ENCODE peak calls at places on chromosome 6, in five cellular contexts. O is esophagus muscularis mucosa, R is erythroblast, L is HCT116, W is gastrocnemius medialis. E is an unnamed sample.

GRCh38 chr6:26576929-26577719 is 19.6 kb upstream of the ABT1 start:
- DNase-seq in R (peak), L (peak), W (no peak), O (no peak), E (no peak)

GRCh38 chr6:27592481-27593199 is 119.7 kb upstream of the ZNF184 start:
- DNase-seq in R (peak), W (no peak), L (no peak), O (no peak), E (no peak)

GRCh38 chr6:77620290-77620882 is 32.5 kb upstream of the MEI4 start:
- DNase-seq in R (peak), W (no peak), O (no peak), L (peak), E (no peak)

GRCh38 chr6:79605968-79606764 is 25.0 kb upstream of the SH3BGRL2 start:
- DNase-seq in L (no peak), O (no peak), R (no peak), W (no peak), E (no peak)

GRCh38 chr6:142153230-142153629 is 6.2 kb downstream of the VTA1 start:
- DNase-seq in O (no peak), W (no peak), R (no peak), L (no peak), E (no peak)

GRCh38 chr6:152942319-152942869 is 40.4 kb downstream of the FBXO5 start:
- DNase-seq in R (no peak), O (no peak), L (no peak), W (no peak), E (no peak)

GRCh38 chr6:124887872-124888580 is 74.2 kb upstream of the RNF217 start:
- DNase-seq in O (no peak), L (no peak), R (no peak), W (no peak), E (no peak)

GRCh38 chr6:142301421-142302391 is at the start of gene ADGRG6:
- DNase-seq in O (no peak), W (no peak), L (peak), R (peak), E (no peak)

GRCh38 chr6:78513856-78514255 is 353.5 kb upstream of the IRAK1BP1 start:
- DNase-seq in R (peak), W (no peak), O (no peak), L (peak), E (no peak)

GRCh38 chr6:166415833-166416347 is 33.1 kb upstream of the MPC1 start:
- DNase-seq in L (no peak), O (no peak), W (no peak), R (no peak), E (no peak)

GRCh38 chr6:27059621-27060425 is 187.7 kb upstream of the PRSS16 start:
- DNase-seq in R (no peak), L (no peak), W (no peak), O (no peak), E (no peak)

GRCh38 chr6:20400476-20401402 is 940 bp upstream of the E2F3 start:
- DNase-seq in W (peak), O (no peak), L (peak), R (peak), E (no peak)

GRCh38 chr6:149856256-149856994 is 7.7 kb downstream of the LRP11 start:
- DNase-seq in O (no peak), R (no peak), W (no peak), L (no peak), E (no peak)

GRCh38 chr6:72413884-72414283 is 208.0 kb upstream of the KCNQ5 start:
- DNase-seq in L (no peak), O (no peak), W (no peak), R (no peak), E (no peak)

GRCh38 chr6:143952386-143952785 is 55.7 kb downstream of the PLAGL1 start:
- DNase-seq in O (no peak), L (no peak), W (no peak), R (no peak), E (no peak)

GRCh38 chr6:106099235-106099537 is 13.1 kb downstream of the PRDM1 start:
- DNase-seq in O (peak), W (no peak), R (no peak), L (no peak), E (no peak)

GRCh38 chr6:36607782-36608386 is 13.7 kb downstream of the SRSF3 start:
- DNase-seq in L (no peak), O (no peak), R (no peak), W (peak), E (no peak)
- TF ChIP-seq POLR2A in L (no peak), O (no peak), R (no peak), W (no peak), E (no peak)

GRCh38 chr6:43171284-43172126 is 436 bp downstream of the SRF start:
- DNase-seq in L (no peak), R (peak), W (no peak), O (no peak), E (no peak)

GRCh38 chr6:43174263-43175112 is 3.4 kb downstream of the SRF start:
- DNase-seq in O (peak), R (peak), L (peak), W (peak), E (peak)

GRCh38 chr6:43173496-43174262 is 2.6 kb downstream of the SRF start:
- DNase-seq in O (no peak), L (no peak), R (peak), W (no peak), E (no peak)

GRCh38 chr6:43170452-43171283 is at the start of gene SRF:
- DNase-seq in W (peak), L (peak), O (peak), R (peak), E (peak)

DNA sequence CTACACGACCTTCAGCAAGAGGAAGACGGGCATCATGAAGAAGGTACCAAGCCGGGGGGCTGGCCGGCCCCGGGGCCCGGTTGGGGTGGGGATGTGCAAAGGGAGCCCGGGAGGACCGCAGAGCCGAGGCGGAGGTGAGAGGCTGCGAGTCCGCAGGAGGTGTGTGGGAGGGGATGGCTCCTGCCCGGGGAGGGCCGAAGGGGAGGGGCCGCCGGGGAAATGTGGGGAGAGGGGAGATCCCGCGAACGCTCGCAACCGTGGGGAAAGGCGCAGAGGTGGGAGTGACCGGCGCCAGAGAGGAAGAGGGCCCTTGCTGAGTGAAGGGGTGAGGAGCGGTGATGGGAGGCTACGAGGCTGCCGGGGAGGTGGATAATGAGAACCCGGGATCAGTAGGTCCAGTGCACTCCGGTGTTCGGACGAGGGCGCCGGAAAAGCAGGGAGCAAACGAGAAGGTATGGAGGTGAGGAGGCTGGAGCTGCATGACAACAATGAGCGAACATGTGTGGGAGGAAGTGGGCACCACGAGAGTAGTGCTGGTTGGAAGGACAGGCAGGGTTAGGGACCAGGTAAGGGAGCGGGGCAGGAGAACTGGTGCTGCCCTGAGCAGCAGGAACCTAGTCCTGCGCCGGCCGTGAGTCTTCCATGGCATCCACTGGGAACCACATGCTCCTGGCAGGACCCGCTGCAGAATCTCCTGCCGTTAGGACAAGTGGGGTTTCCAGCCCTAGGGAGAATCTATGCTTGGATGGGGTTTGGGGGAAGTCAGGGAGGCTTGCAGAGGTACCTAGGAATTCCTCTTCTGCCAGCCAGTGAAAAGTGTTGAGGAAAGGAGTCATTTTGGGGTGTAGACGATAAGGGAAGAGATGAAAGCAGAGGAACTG is 1.3 kb downstream of the SRF start:
- DNase-seq in O (no peak), R (peak), L (no peak), W (peak), E (no peak)
- TF ChIP-seq POLR2A in O (no peak), R (peak), L (no peak), W (no peak), E (no peak)

DNA sequence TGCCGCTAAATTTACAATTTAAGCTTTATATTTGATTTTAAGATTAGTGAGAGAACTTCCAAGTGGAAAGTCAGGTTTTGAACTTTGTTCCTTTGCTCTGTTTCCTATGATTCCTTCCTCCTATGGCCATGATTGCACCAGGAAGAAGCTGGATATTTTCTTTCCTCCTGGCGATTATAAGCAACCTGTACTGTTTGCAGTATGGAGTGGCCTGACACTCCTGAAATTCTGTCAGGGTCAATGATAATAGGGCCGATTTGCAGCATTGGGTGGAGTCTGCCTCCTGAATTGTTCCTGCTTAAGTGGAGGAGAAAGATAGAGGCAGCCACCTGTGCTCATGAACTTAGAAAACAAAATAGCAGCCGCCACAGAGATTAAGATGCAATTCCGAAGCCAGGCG is 9.7 kb upstream of the FAM217A start:
- DNase-seq in R (no peak), L (no peak), O (no peak), W (no peak), E (no peak)
- TF ChIP-seq POLR2A in R (no peak), L (no peak), O (no peak), W (no peak), E (no peak)

GRCh38 chr6:31822038-31822821 is 5.3 kb upstream of the HSPA1B start:
- DNase-seq in W (peak), L (no peak), O (peak), R (peak), E (peak)

GRCh38 chr6:31825553-31825952 is 2.0 kb upstream of the HSPA1B start:
- DNase-seq in R (no peak), L (no peak), W (no peak), O (no peak), E (no peak)

GRCh38 chr6:31820051-31820389 is 4.7 kb downstream of the HSPA1A start:
- DNase-seq in R (no peak), O (no peak), W (no peak), L (no peak), E (no peak)

GRCh38 chr6:31821301-31822037 is 6.1 kb upstream of the HSPA1B start:
- DNase-seq in O (no peak), W (peak), L (no peak), R (peak), E (no peak)
- TF ChIP-seq POLR2A in O (peak), W (no peak), L (peak), R (peak), E (peak)

GRCh38 chr6:88165087-88165876 is 865 bp downstream of the CNR1 start:
- DNase-seq in R (no peak), O (no peak), L (no peak), W (no peak), E (no peak)

GRCh38 chr6:88166901-88167624 is 916 bp upstream of the CNR1 start:
- DNase-seq in O (no peak), R (peak), L (no peak), W (no peak), E (no peak)

GRCh38 chr6:88166493-88166900 is 350 bp upstream of the CNR1 start:
- DNase-seq in O (no peak), W (no peak), R (no peak), L (no peak), E (no peak)

GRCh38 chr6:88167625-88167937 is 1.4 kb upstream of the CNR1 start:
- DNase-seq in O (no peak), W (no peak), R (no peak), L (no peak), E (no peak)

DNA sequence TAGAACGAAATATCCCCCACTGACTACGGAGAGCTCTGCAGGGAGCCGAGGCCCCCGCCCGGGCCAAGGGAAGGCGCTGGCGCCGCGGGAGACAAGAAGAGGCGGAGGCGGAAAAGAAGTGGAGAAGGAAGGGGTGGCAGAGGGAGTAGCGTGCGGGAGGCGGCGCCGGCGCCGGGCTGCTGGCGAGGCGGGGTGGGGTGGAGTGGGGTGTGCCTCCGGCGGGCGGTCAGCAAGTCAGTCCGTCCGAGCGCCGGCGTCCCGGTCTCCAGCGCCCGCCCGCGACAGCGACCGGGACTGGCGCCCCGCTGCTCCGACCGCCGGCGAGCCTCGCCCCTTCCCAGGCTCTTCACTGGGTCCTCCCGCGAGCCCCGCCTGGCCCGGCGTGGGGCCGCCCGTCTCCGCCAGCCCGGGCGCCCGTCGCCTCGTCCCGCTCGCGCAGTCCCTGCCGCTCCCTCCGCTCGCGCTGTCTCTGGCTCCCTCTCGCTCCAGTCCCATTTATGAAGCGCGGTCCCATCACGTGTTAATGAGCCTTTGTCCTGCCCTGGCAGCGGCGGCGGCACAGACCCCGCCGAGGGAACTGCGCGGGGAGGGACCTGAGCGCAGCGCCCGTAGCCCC is at the start of gene CNR1:
- DNase-seq in O (no peak), L (no peak), W (peak), R (peak), E (no peak)
- TF ChIP-seq POLR2A in O (no peak), L (no peak), W (no peak), R (no peak), E (no peak)

DNA sequence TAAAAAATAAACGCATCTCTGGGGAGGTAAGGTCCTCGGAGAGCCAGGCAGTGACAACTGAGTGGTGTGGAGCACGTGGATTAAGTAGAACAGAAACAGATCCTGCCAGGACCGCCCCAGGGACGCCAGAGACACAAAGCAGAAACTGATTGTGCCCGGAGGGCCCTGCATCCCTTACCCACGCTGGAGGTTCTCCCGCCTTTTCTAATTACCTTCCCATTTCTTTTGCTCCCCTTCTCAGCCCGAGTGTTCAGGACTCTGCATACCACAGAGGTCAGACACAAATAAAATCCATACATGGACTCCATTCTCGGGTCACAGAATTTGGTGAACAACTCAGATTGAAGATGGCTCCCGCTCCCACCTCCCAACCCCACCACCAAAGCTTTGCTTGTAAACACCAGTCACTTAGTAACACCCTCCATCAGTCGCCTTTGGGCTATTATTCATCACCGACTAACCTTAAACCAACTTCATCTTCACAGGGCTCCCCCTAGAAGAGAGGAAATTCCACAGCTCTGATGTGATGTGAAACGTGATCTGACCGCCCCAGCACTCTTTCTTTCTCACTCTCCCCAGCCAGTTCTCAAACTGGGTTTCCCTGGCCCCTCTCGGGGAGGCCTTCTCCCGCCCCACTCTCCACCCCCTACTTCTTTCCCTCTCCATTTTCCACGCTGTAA is 32.6 kb upstream of the PIM1 start:
- DNase-seq in L (peak), O (no peak), R (no peak), W (no peak), E (no peak)
- TF ChIP-seq POLR2A in L (no peak), O (no peak), R (no peak), W (no peak), E (no peak)

GRCh38 chr6:43517503-43518357 is 841 bp downstream of the POLR1C start:
- DNase-seq in L (no peak), R (peak), O (no peak), W (no peak), E (no peak)

GRCh38 chr6:43516367-43516696 is 394 bp downstream of the YIPF3 start:
- DNase-seq in R (no peak), L (no peak), W (no peak), O (no peak), E (no peak)

GRCh38 chr6:43515808-43516207 is 918 bp downstream of the YIPF3 start:
- DNase-seq in L (no peak), R (no peak), O (no peak), W (no peak), E (no peak)

GRCh38 chr6:43520097-43520496 is 3.2 kb downstream of the POLR1C start:
- DNase-seq in R (no peak), O (no peak), L (no peak), W (no peak), E (no peak)

GRCh38 chr6:43516697-43517502 is at the start of the genes POLR1C and YIPF3:
- DNase-seq in L (peak), W (peak), R (peak), O (peak), E (peak)
- TF ChIP-seq POLR2A in L (peak), W (peak), R (peak), O (no peak), E (peak)

DNA sequence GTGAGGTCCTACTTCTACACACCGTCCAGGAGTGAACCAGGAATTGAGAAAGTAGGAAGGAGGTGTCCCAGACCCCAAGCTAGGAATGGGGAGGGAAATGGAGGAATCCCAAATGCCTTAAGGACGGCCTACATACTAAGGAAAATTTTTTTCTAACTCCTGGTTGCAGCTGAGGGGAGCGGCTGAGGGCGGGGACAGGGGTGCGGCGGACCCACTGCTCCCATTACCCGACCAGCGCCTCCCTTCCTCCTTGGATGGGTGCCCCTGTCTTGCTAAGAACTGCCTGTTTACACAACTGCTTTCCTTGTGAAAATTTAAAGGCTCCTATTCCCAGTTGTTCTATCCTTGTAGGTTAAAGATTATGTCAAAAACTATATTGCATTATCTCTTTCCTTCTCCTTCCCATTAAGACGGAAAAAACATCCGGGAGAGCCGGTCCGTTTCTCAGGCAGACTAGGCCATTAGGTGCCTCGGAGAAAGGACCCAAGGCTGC is 699 bp upstream of the HSPA1B start:
- DNase-seq in O (peak), W (peak), L (no peak), R (peak), E (no peak)
- TF ChIP-seq POLR2A in O (peak), W (no peak), L (no peak), R (no peak), E (peak)

GRCh38 chr6:83889625-83890024 is 30.1 kb downstream of the CYB5R4 start:
- DNase-seq in L (no peak), O (no peak), R (no peak), W (no peak), E (no peak)

GRCh38 chr6:83883240-83883639 is 23.8 kb downstream of the CYB5R4 start:
- DNase-seq in L (no peak), W (no peak), O (no peak), R (no peak), E (no peak)

GRCh38 chr6:83890520-83890919 is 31.0 kb downstream of the CYB5R4 start:
- DNase-seq in W (no peak), O (no peak), L (no peak), R (no peak), E (no peak)

GRCh38 chr6:83884523-83884922 is 25.0 kb downstream of the CYB5R4 start:
- DNase-seq in W (no peak), L (peak), O (no peak), R (peak), E (no peak)

DNA sequence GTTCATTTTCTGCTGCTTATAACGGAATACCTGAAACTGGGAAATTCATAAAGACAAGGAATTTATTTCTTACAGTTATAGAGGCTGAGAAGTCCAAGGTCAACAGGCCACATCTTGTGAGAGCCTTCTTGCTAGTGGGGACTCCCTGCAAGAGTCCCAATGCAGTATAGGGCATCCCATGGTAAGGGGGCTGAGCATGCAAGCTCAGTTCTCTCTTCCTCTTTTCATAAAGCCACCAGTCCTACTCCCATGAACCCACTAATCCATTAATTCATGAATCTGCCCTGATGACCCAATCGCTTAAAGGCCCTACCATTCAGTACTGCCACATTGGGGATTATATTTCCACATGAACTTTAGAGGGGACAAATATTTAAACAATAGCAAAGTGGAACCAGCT is 26.5 kb downstream of the CYB5R4 start:
- DNase-seq in L (no peak), O (no peak), W (no peak), R (no peak), E (no peak)
- TF ChIP-seq POLR2A in L (no peak), O (no peak), W (no peak), R (no peak), E (no peak)